ENCODE peak calls at places on chromosomes 7 and 10, in seven cellular contexts. V, D, U, W, F, B and J are unnamed samples.
A peak's percentile ranks its signal among the peaks of the same experiment; 100 is the strongest.

GRCh38 chr10:29668628-29669027 is 33.9 kb upstream of the SVIL start:
- DNase-seq in B (peak; percentile 77), V (no peak), W (no peak), D (no peak), U (no peak), F (no peak), J (peak; percentile 61)

GRCh38 chr10:32147730-32148129 is 91.5 kb upstream of the KIF5B start:
- DNase-seq in D (no peak), B (no peak), F (no peak), V (no peak), W (no peak), U (no peak), J (no peak)

GRCh38 chr10:132614431-132615341 is 77.1 kb downstream of the INPP5A start:
- DNase-seq in W (no peak), D (no peak), B (no peak), V (no peak), F (no peak), U (no peak), J (no peak)

GRCh38 chr10:126041804-126042231 is 145.5 kb downstream of the FANK1 start:
- DNase-seq in B (peak; percentile 100), F (no peak), U (peak; percentile 99), D (peak; percentile 71), V (peak; percentile 72), W (peak; percentile 94), J (peak; percentile 98)

GRCh38 chr10:947051-947450 is 15.5 kb upstream of the LARP4B start:
- DNase-seq in B (no peak), U (peak; percentile 44), F (no peak), V (no peak), W (no peak), D (no peak), J (no peak)

GRCh38 chr7:155365146-155365874 is 67.6 kb downstream of the INSIG1 start:
- DNase-seq in B (no peak), U (no peak), W (no peak), F (no peak), V (no peak), D (no peak), J (no peak)

GRCh38 chr10:130395248-130395936 is 259.2 kb downstream of the GLRX3 start:
- DNase-seq in B (no peak), D (no peak), F (no peak), W (no peak), U (no peak), V (no peak), J (no peak)

GRCh38 chr7:897771-898376 is 21.5 kb downstream of the GET4 start:
- DNase-seq in D (no peak), U (no peak), W (no peak), V (peak; percentile 28), B (peak; percentile 66), F (no peak), J (peak; percentile 73)

GRCh38 chr7:42549866-42550485 is 313.0 kb upstream of the GLI3 start:
- DNase-seq in V (peak; percentile 73), W (no peak), D (no peak), B (no peak), F (peak; percentile 12), U (no peak), J (no peak)

GRCh38 chr7:31955021-31955420 is 115.2 kb downstream of the PDE1C start:
- DNase-seq in B (peak; percentile 22), D (no peak), U (no peak), V (peak; percentile 84), F (peak; percentile 31), W (no peak), J (peak; percentile 30)

GRCh38 chr7:135923700-135924261 is 53.4 kb downstream of the MTPN start:
- DNase-seq in W (peak; percentile 87), U (peak; percentile 10), V (peak; percentile 97), B (peak; percentile 97), D (no peak), F (peak; percentile 88), J (peak; percentile 82)

GRCh38 chr7:115678049-115678982 is 352.2 kb downstream of the TFEC start:
- DNase-seq in D (no peak), B (peak; percentile 8), F (peak; percentile 67), U (no peak), V (no peak), W (no peak), J (no peak)

GRCh38 chr7:12926236-12926635 is 238.8 kb downstream of the ARL4A start:
- DNase-seq in W (no peak), F (no peak), D (no peak), B (no peak), U (no peak), V (no peak), J (no peak)

GRCh38 chr7:34165927-34166550 is 260.7 kb downstream of the BMPER start:
- DNase-seq in V (peak; percentile 42), F (peak; percentile 55), B (peak; percentile 31), D (no peak), W (peak; percentile 2), U (peak; percentile 43), J (peak; percentile 7)

GRCh38 chr7:115135769-115136410 is 214.0 kb downstream of the MDFIC start:
- DNase-seq in B (no peak), D (no peak), F (no peak), U (no peak), W (no peak), V (no peak), J (peak; percentile 68)

GRCh38 chr10:98419456-98420261 is 4.7 kb upstream of the PYROXD2 start:
- DNase-seq in W (no peak), B (no peak), U (no peak), D (no peak), V (no peak), F (no peak), J (no peak)

GRCh38 chr10:100977436-100977835 is 8.1 kb downstream of the SEMA4G start:
- DNase-seq in W (no peak), D (no peak), U (no peak), V (no peak), F (no peak), B (no peak), J (no peak)

GRCh38 chr10:112804036-112804435 is 146.0 kb upstream of the TCF7L2 start:
- DNase-seq in B (no peak), W (no peak), V (no peak), D (no peak), U (no peak), F (no peak), J (no peak)

GRCh38 chr7:80923211-80923612 is 4.4 kb upstream of the SEMA3C start:
- DNase-seq in F (no peak), D (no peak), B (peak; percentile 49), U (no peak), V (no peak), W (no peak), J (no peak)

GRCh38 chr7:17593854-17594419 is 295.5 kb downstream of the AHR start:
- DNase-seq in F (no peak), B (no peak), U (no peak), V (no peak), W (no peak), D (no peak), J (no peak)

GRCh38 chr7:141263983-141264382 is 190.1 kb downstream of the TMEM178B start:
- DNase-seq in D (no peak), B (no peak), U (no peak), V (no peak), W (no peak), F (no peak), J (no peak)

GRCh38 chr7:6284461-6285360 is 12.3 kb upstream of the CYTH3 start:
- DNase-seq in D (no peak), V (peak; percentile 88), W (no peak), B (peak; percentile 48), F (peak; percentile 36), U (no peak), J (peak; percentile 70)

GRCh38 chr7:82044497-82045080 is 274.7 kb upstream of the HGF start:
- DNase-seq in B (peak; percentile 50), D (no peak), U (peak; percentile 9), V (peak; percentile 46), F (peak; percentile 59), W (no peak), J (peak; percentile 63)